ENCODE peak calls at places on chromosomes 3 and 15, in ten cellular contexts. Y is B cell; J is GM13977; O is MCF 10A; U is AG04450; Z is GM20000; B is choroid plexus epithelial cell; I is breast epithelium; L is astrocyte; V is CD8-positive, alpha-beta T cell. K is an unnamed sample.

GRCh38 chr3:72260590-72260914 is 475.6 kb upstream of the PROK2 start:
- DNase-seq in Y (no peak), J (no peak), O (no peak), U (no peak), Z (no peak), B (no peak), I (no peak), L (no peak), V (no peak), K (no peak)

GRCh38 chr15:49423021-49423420 is at the start of gene FGF7:
- DNase-seq in Y (no peak), J (no peak), O (no peak), U (peak; percentile 66), Z (no peak), B (peak; percentile 64), I (no peak), L (peak; percentile 65), V (no peak), K (no peak)

GRCh38 chr3:160804762-160805161 is 48.7 kb downstream of the PPM1L start:
- DNase-seq in Y (no peak), J (no peak), O (peak; percentile 47), U (no peak), Z (no peak), B (peak; percentile 33), I (no peak), L (no peak), V (no peak), K (no peak)

GRCh38 chr15:75720787-75721461 is 8.3 kb upstream of the CSPG4 start:
- DNase-seq in Y (no peak), J (peak; percentile 62), O (peak; percentile 87), U (no peak), Z (peak; percentile 69), B (peak; percentile 15), I (no peak), L (peak; percentile 43), V (no peak), K (no peak)

GRCh38 chr15:41794081-41794480 is 19.8 kb downstream of the MAPKBP1 start:
- DNase-seq in Y (no peak), J (no peak), O (no peak), U (no peak), Z (no peak), B (no peak), I (no peak), L (no peak), V (no peak), K (no peak)

GRCh38 chr3:196341142-196341541 is 3.0 kb upstream of the TM4SF19 start:
- DNase-seq in Y (no peak), J (no peak), O (peak; percentile 70), U (no peak), Z (no peak), B (peak; percentile 84), I (no peak), L (peak; percentile 57), V (no peak), K (no peak)

GRCh38 chr15:50134524-50135024 is 15.5 kb upstream of the ATP8B4 start:
- DNase-seq in Y (no peak), J (peak; percentile 10), O (peak; percentile 62), U (peak; percentile 42), Z (no peak), B (peak; percentile 95), I (no peak), L (peak; percentile 93), V (no peak), K (no peak)

GRCh38 chr3:105686324-105686897 is 182.4 kb downstream of the CBLB start:
- DNase-seq in Y (peak; percentile 28), J (peak; percentile 31), O (peak; percentile 23), U (peak; percentile 2), Z (peak; percentile 18), B (peak; percentile 59), I (no peak), L (no peak), V (no peak), K (no peak)

GRCh38 chr3:131692356-131692755 is 189.6 kb upstream of the MRPL3 start:
- DNase-seq in Y (no peak), J (no peak), O (no peak), U (no peak), Z (no peak), B (no peak), I (no peak), L (no peak), V (no peak), K (no peak)

GRCh38 chr3:156151824-156152428 is 31.5 kb downstream of the KCNAB1 start:
- DNase-seq in Y (no peak), J (peak; percentile 35), O (peak; percentile 69), U (peak; percentile 16), Z (peak; percentile 57), B (peak; percentile 85), I (peak; percentile 74), L (peak; percentile 64), V (peak; percentile 66), K (peak; percentile 76)

GRCh38 chr15:40769310-40770146 is at the start of gene C15orf62:
- DNase-seq in Y (peak; percentile 82), J (peak; percentile 81), O (peak; percentile 96), U (no peak), Z (peak; percentile 71), B (peak; percentile 30), I (peak; percentile 71), L (peak; percentile 49), V (peak; percentile 74), K (no peak)

GRCh38 chr15:91499774-91500383 is 353.6 kb upstream of the SLCO3A1 start:
- DNase-seq in Y (no peak), J (no peak), O (no peak), U (no peak), Z (no peak), B (no peak), I (no peak), L (no peak), V (no peak), K (no peak)

GRCh38 chr15:41870689-41871081 is 23.2 kb downstream of the SPTBN5 start:
- DNase-seq in Y (no peak), J (no peak), O (peak; percentile 63), U (peak; percentile 57), Z (no peak), B (peak; percentile 84), I (no peak), L (peak; percentile 74), V (peak; percentile 61), K (no peak)

GRCh38 chr3:176951586-176952292 is 245.5 kb downstream of the TBL1XR1 start:
- DNase-seq in Y (no peak), J (no peak), O (no peak), U (no peak), Z (no peak), B (peak; percentile 44), I (no peak), L (peak; percentile 40), V (no peak), K (no peak)

GRCh38 chr3:52831500-52832301 is 1.2 kb upstream of the ITIH4 start:
- DNase-seq in Y (no peak), J (no peak), O (peak; percentile 93), U (no peak), Z (no peak), B (peak; percentile 63), I (peak; percentile 73), L (peak; percentile 61), V (no peak), K (no peak)

GRCh38 chr15:69064649-69065048 is 50.2 kb downstream of the NOX5 start:
- DNase-seq in Y (no peak), J (no peak), O (no peak), U (no peak), Z (no peak), B (no peak), I (no peak), L (no peak), V (no peak), K (no peak)

GRCh38 chr15:80887148-80887547 is 102.5 kb downstream of the MESD start:
- DNase-seq in Y (no peak), J (no peak), O (peak; percentile 47), U (no peak), Z (no peak), B (peak; percentile 45), I (no peak), L (no peak), V (no peak), K (no peak)

GRCh38 chr15:36090276-36090946 is 489.0 kb upstream of the CDIN1 start:
- DNase-seq in Y (no peak), J (no peak), O (no peak), U (no peak), Z (no peak), B (no peak), I (no peak), L (no peak), V (no peak), K (no peak)

DNA sequence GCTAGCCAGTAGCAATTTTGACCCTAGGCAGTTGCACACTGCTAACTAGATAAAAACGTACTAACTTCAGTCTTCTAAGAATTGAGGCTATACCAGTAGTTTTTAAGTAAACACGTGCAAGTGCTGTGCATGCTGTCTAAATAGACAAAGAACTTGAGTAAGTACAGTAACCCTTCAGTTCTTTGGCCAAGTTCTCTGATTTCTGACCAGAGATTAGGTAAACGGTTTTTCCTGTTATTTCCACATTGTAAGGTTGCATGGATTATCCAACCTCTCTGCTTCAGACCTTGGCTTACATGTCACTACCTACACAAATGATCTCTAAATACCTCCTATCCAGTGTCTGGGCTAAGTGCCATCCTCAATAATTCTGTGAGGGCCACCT is 892 bp upstream of the XXYLT1 start:
- DNase-seq in Y (no peak), J (no peak), O (no peak), U (no peak), Z (no peak), B (no peak), I (no peak), L (no peak), V (no peak), K (no peak)
- TF ChIP-seq CTCF in Y (peak; percentile 30), J (no peak), O (no peak), U (no peak), Z (no peak), B (no peak), I (no peak), L (no peak), V (no peak), K (peak; percentile 6)

GRCh38 chr15:77659350-77660321 is 26.9 kb upstream of the LINGO1 start:
- DNase-seq in Y (no peak), J (peak; percentile 79), O (peak; percentile 69), U (no peak), Z (peak; percentile 68), B (peak; percentile 73), I (no peak), L (peak; percentile 23), V (no peak), K (peak; percentile 66)
- TF ChIP-seq CTCF in Y (no peak), J (peak; percentile 35), O (peak; percentile 29), U (peak; percentile 16), Z (no peak), B (peak; percentile 63), I (no peak), L (no peak), V (no peak), K (peak; percentile 46)

GRCh38 chr3:143851331-143852017 is 3.2 kb upstream of the SLC9A9 start:
- DNase-seq in Y (no peak), J (no peak), O (peak; percentile 34), U (no peak), Z (no peak), B (no peak), I (no peak), L (no peak), V (no peak), K (no peak)
- TF ChIP-seq CTCF in Y (no peak), J (no peak), O (no peak), U (no peak), Z (no peak), B (no peak), I (no peak), L (no peak), V (no peak), K (no peak)

DNA sequence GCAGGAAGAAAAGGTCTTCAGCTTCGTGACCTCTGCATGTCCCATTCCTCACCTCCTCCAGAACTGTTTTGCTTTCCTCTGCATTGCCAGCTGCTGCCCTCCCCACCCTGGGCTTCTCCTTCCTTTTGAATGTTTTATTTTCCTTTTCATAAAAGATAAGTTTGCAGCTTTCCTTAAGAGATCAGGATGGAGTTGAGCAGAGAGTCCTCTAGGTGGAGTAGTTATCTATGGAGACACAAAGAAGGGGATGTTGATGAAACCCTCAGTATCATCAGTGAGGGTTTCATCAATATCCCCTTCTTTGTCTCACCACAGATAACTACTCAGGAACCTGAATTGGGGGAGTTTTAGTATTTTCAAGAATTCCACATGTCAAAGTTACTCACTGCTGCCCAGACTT is 19.0 kb upstream of the SLC25A36 start:
- DNase-seq in Y (peak; percentile 22), J (peak; percentile 28), O (no peak), U (no peak), Z (peak; percentile 32), B (peak; percentile 73), I (no peak), L (no peak), V (no peak), K (no peak)
- TF ChIP-seq CTCF in Y (peak; percentile 41), J (peak; percentile 56), O (peak; percentile 31), U (peak; percentile 64), Z (peak; percentile 31), B (peak; percentile 68), I (no peak), L (peak; percentile 45), V (peak; percentile 44), K (no peak)